ENCODE peak calls at places on chromosomes 1 and 21, in seven cellular contexts. A, F, B, G, L, S and Y are unnamed samples.
A peak's percentile ranks its signal among the peaks of the same experiment; 100 is the strongest.

GRCh38 chr1:9942399-9942938 is 722 bp downstream of the LZIC start:
- DNase-seq in B (peak; percentile 72), F (peak; percentile 6), S (peak; percentile 60), L (peak; percentile 74), G (peak; percentile 42), A (no peak), Y (peak; percentile 30)

GRCh38 chr1:5351366-5351765 is 640.9 kb downstream of the NPHP4 start:
- DNase-seq in F (no peak), B (no peak), L (no peak), S (no peak), A (no peak), G (no peak), Y (peak; percentile 4)

GRCh38 chr1:31199924-31200323 is 39.8 kb downstream of the NKAIN1 start:
- DNase-seq in S (no peak), A (no peak), F (no peak), G (no peak), L (no peak), B (no peak), Y (no peak)

GRCh38 chr1:205172729-205173366 is 38.7 kb downstream of the DSTYK start:
- DNase-seq in S (no peak), A (no peak), B (peak; percentile 99), G (no peak), L (peak; percentile 94), F (no peak), Y (no peak)

GRCh38 chr1:64194168-64195088 is 9.0 kb upstream of the UBE2U start:
- DNase-seq in S (no peak), L (no peak), A (no peak), B (no peak), F (no peak), G (no peak), Y (no peak)

GRCh38 chr21:34962586-34963222 is 86.4 kb downstream of the RUNX1 start:
- DNase-seq in F (no peak), G (no peak), B (no peak), A (no peak), S (no peak), L (no peak), Y (no peak)

GRCh38 chr1:161258439-161259386 is at the start of gene PCP4L1:
- DNase-seq in G (no peak), B (peak; percentile 33), A (no peak), L (no peak), S (peak; percentile 40), F (peak; percentile 6), Y (peak; percentile 66)

GRCh38 chr21:15823486-15824150 is 93.8 kb downstream of the USP25 start:
- DNase-seq in F (peak; percentile 15), L (no peak), G (no peak), S (no peak), A (no peak), B (no peak), Y (no peak)

GRCh38 chr1:59892836-59893811 is 33.4 kb downstream of the CYP2J2 start:
- DNase-seq in F (no peak), A (no peak), G (no peak), L (no peak), S (no peak), B (no peak), Y (peak; percentile 74)

GRCh38 chr21:26900980-26901379 is 55.8 kb upstream of the ADAMTS1 start:
- DNase-seq in L (no peak), B (no peak), G (no peak), F (no peak), A (no peak), S (no peak), Y (no peak)

GRCh38 chr1:44681905-44682900 is 7.7 kb downstream of the ARMH1 start:
- DNase-seq in F (no peak), L (no peak), S (peak; percentile 49), B (no peak), A (no peak), G (peak; percentile 42), Y (peak; percentile 24)

GRCh38 chr21:35408401-35408800 is 359.3 kb upstream of the RUNX1 start:
- DNase-seq in G (no peak), S (no peak), B (peak; percentile 58), F (no peak), L (no peak), A (no peak), Y (no peak)

GRCh38 chr1:23470282-23471070 is 13.5 kb downstream of the ASAP3 start:
- DNase-seq in A (no peak), G (no peak), S (no peak), L (peak; percentile 13), B (peak; percentile 49), F (no peak), Y (no peak)

GRCh38 chr1:231124746-231125145 is 37.1 kb upstream of the TRIM67 start:
- DNase-seq in G (no peak), S (no peak), F (no peak), A (no peak), L (no peak), B (no peak), Y (no peak)